ENCODE peak calls at places on chromosomes 16 and 17, in five cellular contexts. One of them, this sample, is unnamed.

GRCh38 chr17:67628580-67629013 is 89.1 kb upstream of the NOL11 start:
- DNase-seq in upper lobe of right lung: peak
- DNase-seq in adrenal gland: peak
- DNase-seq in PC-3: no peak
- DNase-seq in mesendoderm: peak
- DNase-seq in this sample: no peak

GRCh38 chr17:1398900-1399299 is 1.1 kb downstream of the YWHAE start:
- DNase-seq in adrenal gland: no peak
- DNase-seq in mesendoderm: no peak
- DNase-seq in PC-3: no peak
- DNase-seq in upper lobe of right lung: no peak
- DNase-seq in this sample: no peak

GRCh38 chr17:20243524-20243923 is 223.8 kb downstream of the LGALS9B start:
- DNase-seq in PC-3: no peak
- DNase-seq in upper lobe of right lung: no peak
- DNase-seq in adrenal gland: no peak
- DNase-seq in mesendoderm: no peak
- DNase-seq in this sample: no peak

GRCh38 chr16:88315543-88316105 is 67.1 kb upstream of the ZNF469 start:
- DNase-seq in adrenal gland: peak
- DNase-seq in PC-3: peak
- DNase-seq in upper lobe of right lung: no peak
- DNase-seq in mesendoderm: peak
- DNase-seq in this sample: no peak

GRCh38 chr16:77732241-77732946 is 10.1 kb downstream of the NUDT7 start:
- DNase-seq in adrenal gland: no peak
- DNase-seq in mesendoderm: no peak
- DNase-seq in upper lobe of right lung: no peak
- DNase-seq in PC-3: no peak
- DNase-seq in this sample: no peak

GRCh38 chr17:81250286-81251090 is 11.4 kb downstream of the NDUFAF8 start:
- DNase-seq in mesendoderm: no peak
- DNase-seq in adrenal gland: no peak
- DNase-seq in upper lobe of right lung: no peak
- DNase-seq in PC-3: no peak
- DNase-seq in this sample: no peak

GRCh38 chr16:80806957-80807356 is 2.6 kb upstream of the CDYL2 start:
- DNase-seq in upper lobe of right lung: no peak
- DNase-seq in mesendoderm: no peak
- DNase-seq in adrenal gland: no peak
- DNase-seq in PC-3: peak
- DNase-seq in this sample: peak

GRCh38 chr17:2011421-2012371 is 13.4 kb downstream of the RTN4RL1 start:
- DNase-seq in mesendoderm: peak
- DNase-seq in adrenal gland: no peak
- DNase-seq in upper lobe of right lung: peak
- DNase-seq in PC-3: peak
- DNase-seq in this sample: no peak

GRCh38 chr16:58502217-58502921 is 2.4 kb downstream of the NDRG4 start:
- DNase-seq in upper lobe of right lung: no peak
- DNase-seq in adrenal gland: no peak
- DNase-seq in PC-3: no peak
- DNase-seq in mesendoderm: no peak
- DNase-seq in this sample: no peak

GRCh38 chr17:38870259-38871165 is 654 bp downstream of the LASP1 start:
- DNase-seq in PC-3: peak
- DNase-seq in adrenal gland: peak
- DNase-seq in mesendoderm: peak
- DNase-seq in upper lobe of right lung: peak
- DNase-seq in this sample: no peak

GRCh38 chr17:78275355-78275754 is 43.9 kb downstream of the TMEM235 start:
- DNase-seq in mesendoderm: no peak
- DNase-seq in PC-3: no peak
- DNase-seq in upper lobe of right lung: no peak
- DNase-seq in adrenal gland: no peak
- DNase-seq in this sample: no peak

GRCh38 chr17:5698959-5699358 is 114.7 kb upstream of the NLRP1 start:
- DNase-seq in upper lobe of right lung: no peak
- DNase-seq in PC-3: no peak
- DNase-seq in adrenal gland: no peak
- DNase-seq in mesendoderm: no peak
- DNase-seq in this sample: no peak

GRCh38 chr16:31486036-31486435 is 3.1 kb downstream of the SLC5A2 start:
- DNase-seq in upper lobe of right lung: no peak
- DNase-seq in PC-3: no peak
- DNase-seq in adrenal gland: no peak
- DNase-seq in mesendoderm: no peak
- DNase-seq in this sample: no peak

GRCh38 chr16:28237754-28238357 is 26.1 kb upstream of the XPO6 start:
- DNase-seq in adrenal gland: no peak
- DNase-seq in PC-3: no peak
- DNase-seq in mesendoderm: no peak
- DNase-seq in upper lobe of right lung: no peak
- DNase-seq in this sample: no peak

GRCh38 chr16:84700518-84701277 is 898 bp downstream of the USP10 start:
- DNase-seq in upper lobe of right lung: no peak
- DNase-seq in adrenal gland: no peak
- DNase-seq in PC-3: peak
- DNase-seq in mesendoderm: peak
- DNase-seq in this sample: no peak

GRCh38 chr17:76796081-76796480 is 58.2 kb downstream of the MFSD11 start:
- DNase-seq in upper lobe of right lung: no peak
- DNase-seq in adrenal gland: no peak
- DNase-seq in mesendoderm: no peak
- DNase-seq in PC-3: no peak
- DNase-seq in this sample: no peak
- H3K27ac ChIP-seq in upper lobe of right lung: no peak
- H3K27ac ChIP-seq in adrenal gland: no peak
- H3K27ac ChIP-seq in mesendoderm: no peak
- H3K27ac ChIP-seq in PC-3: no peak
- H3K27ac ChIP-seq in this sample: no peak

DNA sequence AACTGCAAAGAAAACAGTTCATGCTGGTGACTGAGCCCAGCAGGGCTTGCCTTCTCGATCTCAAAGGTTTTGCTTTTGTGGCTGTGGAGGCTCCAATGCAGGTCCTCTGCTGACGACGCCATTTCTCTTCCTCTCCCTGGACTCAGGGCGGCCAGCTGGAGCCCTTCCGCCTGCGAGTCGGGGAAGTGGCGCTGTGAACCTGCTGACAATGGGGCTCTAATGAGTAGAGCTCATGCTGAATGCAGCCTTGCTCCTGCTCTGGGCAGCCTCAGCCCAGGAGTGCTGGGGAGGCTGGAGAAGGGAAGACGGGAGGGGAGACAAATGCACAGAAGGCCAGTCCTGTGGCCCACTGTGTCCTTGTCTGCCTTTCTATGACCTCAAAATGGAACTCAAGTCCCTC is 43.8 kb downstream of the VAC14 start:
- DNase-seq in mesendoderm: no peak
- DNase-seq in upper lobe of right lung: no peak
- DNase-seq in adrenal gland: no peak
- DNase-seq in PC-3: no peak
- DNase-seq in this sample: no peak
- H3K27ac ChIP-seq in mesendoderm: no peak
- H3K27ac ChIP-seq in upper lobe of right lung: no peak
- H3K27ac ChIP-seq in adrenal gland: no peak
- H3K27ac ChIP-seq in PC-3: no peak
- H3K27ac ChIP-seq in this sample: no peak

DNA sequence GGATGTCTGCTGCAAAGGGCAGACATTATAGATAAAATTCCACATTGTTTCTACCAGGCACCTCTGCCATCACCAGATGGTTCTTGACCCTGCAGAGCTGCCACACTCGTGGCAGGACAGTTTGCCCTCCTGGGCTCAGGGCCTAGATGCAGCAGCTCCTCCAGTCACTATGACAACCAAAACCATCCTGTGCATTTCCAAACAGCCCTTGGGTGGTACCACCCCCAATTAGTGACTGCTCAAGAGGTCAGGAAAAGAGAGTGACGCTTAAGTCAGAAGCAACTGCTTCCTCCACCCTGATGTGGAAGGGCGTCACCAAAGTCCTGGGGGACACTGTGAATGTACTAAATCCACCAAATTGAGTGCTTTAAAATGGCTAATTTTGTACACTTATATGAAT is 109.2 kb downstream of the C16orf95 start:
- DNase-seq in adrenal gland: no peak
- DNase-seq in upper lobe of right lung: no peak
- DNase-seq in mesendoderm: peak
- DNase-seq in PC-3: no peak
- DNase-seq in this sample: no peak
- H3K27ac ChIP-seq in adrenal gland: no peak
- H3K27ac ChIP-seq in upper lobe of right lung: no peak
- H3K27ac ChIP-seq in mesendoderm: no peak
- H3K27ac ChIP-seq in PC-3: peak
- H3K27ac ChIP-seq in this sample: peak

GRCh38 chr17:58001461-58002124 is 5.5 kb downstream of the SRSF1 start:
- DNase-seq in upper lobe of right lung: no peak
- DNase-seq in PC-3: no peak
- DNase-seq in adrenal gland: no peak
- DNase-seq in mesendoderm: no peak
- DNase-seq in this sample: no peak
- H3K27ac ChIP-seq in upper lobe of right lung: no peak
- H3K27ac ChIP-seq in PC-3: no peak
- H3K27ac ChIP-seq in adrenal gland: no peak
- H3K27ac ChIP-seq in mesendoderm: no peak
- H3K27ac ChIP-seq in this sample: peak

DNA sequence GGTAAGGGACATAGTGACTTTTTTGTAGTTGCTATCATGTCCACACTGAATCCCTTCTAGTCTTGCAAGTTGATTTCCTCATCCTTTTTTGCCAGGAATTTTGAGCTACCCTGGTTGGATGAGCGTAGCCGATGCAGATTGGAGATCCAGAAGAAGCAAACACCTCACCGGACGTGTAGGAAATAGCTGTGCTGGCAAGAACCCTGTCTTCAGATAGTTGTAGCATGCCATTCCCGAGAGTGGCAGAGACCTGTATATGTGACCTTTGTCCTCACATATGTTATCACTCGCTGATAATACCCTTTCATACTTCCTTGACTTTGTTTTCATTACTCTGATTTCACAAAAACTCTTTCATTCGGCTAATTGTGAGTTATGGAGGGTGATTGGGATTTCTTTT is 6.2 kb upstream of the CASC3 start:
- DNase-seq in adrenal gland: no peak
- DNase-seq in upper lobe of right lung: no peak
- DNase-seq in mesendoderm: no peak
- DNase-seq in PC-3: no peak
- DNase-seq in this sample: no peak
- H3K27ac ChIP-seq in adrenal gland: no peak
- H3K27ac ChIP-seq in upper lobe of right lung: no peak
- H3K27ac ChIP-seq in mesendoderm: peak
- H3K27ac ChIP-seq in PC-3: no peak
- H3K27ac ChIP-seq in this sample: no peak